ENCODE peak calls at places on chromosomes 7 and 10, in four cellular contexts. One of them, this sample, is unnamed.

GRCh38 chr7:156120552-156120951 is 308.3 kb upstream of the SHH start:
- DNase-seq in HCT116: no peak
- DNase-seq in adrenal gland: no peak
- DNase-seq in transverse colon: no peak
- DNase-seq in this sample: no peak

GRCh38 chr10:35335718-35336083 is 608 bp upstream of the CCNY start:
- DNase-seq in transverse colon: peak; percentile 20
- DNase-seq in adrenal gland: no peak
- DNase-seq in HCT116: no peak
- DNase-seq in this sample: no peak

GRCh38 chr7:45435846-45436245 is 138.3 kb upstream of the ADCY1 start:
- DNase-seq in HCT116: no peak
- DNase-seq in transverse colon: no peak
- DNase-seq in adrenal gland: no peak
- DNase-seq in this sample: no peak

GRCh38 chr7:2030475-2031456 is 202.0 kb downstream of the MAD1L1 start:
- DNase-seq in adrenal gland: no peak
- DNase-seq in HCT116: no peak
- DNase-seq in transverse colon: no peak
- DNase-seq in this sample: no peak

GRCh38 chr10:120423350-120424197 is 33.5 kb upstream of the PLPP4 start:
- DNase-seq in transverse colon: peak; percentile 38
- DNase-seq in adrenal gland: peak; percentile 21
- DNase-seq in HCT116: peak; percentile 42
- DNase-seq in this sample: peak; percentile 23

GRCh38 chr7:26365077-26365896 is 73.6 kb downstream of the SNX10 start:
- DNase-seq in transverse colon: peak; percentile 57
- DNase-seq in adrenal gland: peak; percentile 52
- DNase-seq in HCT116: peak; percentile 51
- DNase-seq in this sample: peak; percentile 67

GRCh38 chr10:49744924-49745605 is 17.1 kb downstream of the OGDHL start:
- DNase-seq in transverse colon: no peak
- DNase-seq in adrenal gland: no peak
- DNase-seq in HCT116: no peak
- DNase-seq in this sample: no peak

GRCh38 chr7:7018290-7018689 is 164.1 kb upstream of the C1GALT1 start:
- DNase-seq in adrenal gland: no peak
- DNase-seq in transverse colon: no peak
- DNase-seq in HCT116: no peak
- DNase-seq in this sample: no peak

GRCh38 chr7:106068538-106068961 is 43.6 kb downstream of the SYPL1 start:
- DNase-seq in transverse colon: no peak
- DNase-seq in HCT116: no peak
- DNase-seq in adrenal gland: no peak
- DNase-seq in this sample: no peak

GRCh38 chr7:90552521-90552920 is 43.6 kb upstream of the CDK14 start:
- DNase-seq in HCT116: no peak
- DNase-seq in transverse colon: no peak
- DNase-seq in adrenal gland: no peak
- DNase-seq in this sample: no peak

GRCh38 chr10:122052702-122053101 is 63.7 kb downstream of the TACC2 start:
- DNase-seq in transverse colon: no peak
- DNase-seq in adrenal gland: peak; percentile 86
- DNase-seq in HCT116: no peak
- DNase-seq in this sample: no peak

GRCh38 chr10:66322261-66322660 is 603.6 kb upstream of the LRRTM3 start:
- DNase-seq in transverse colon: no peak
- DNase-seq in adrenal gland: no peak
- DNase-seq in HCT116: no peak
- DNase-seq in this sample: no peak

GRCh38 chr10:43000651-43001426 is 76.0 kb upstream of the RET start:
- DNase-seq in HCT116: no peak
- DNase-seq in adrenal gland: no peak
- DNase-seq in transverse colon: no peak
- DNase-seq in this sample: no peak

GRCh38 chr10:104406715-104407517 is 53.3 kb downstream of the CFAP58 start:
- DNase-seq in adrenal gland: no peak
- DNase-seq in transverse colon: no peak
- DNase-seq in HCT116: peak; percentile 57
- DNase-seq in this sample: peak; percentile 8

GRCh38 chr10:110323503-110323902 is 18.8 kb upstream of the SMNDC1 start:
- DNase-seq in transverse colon: no peak
- DNase-seq in HCT116: no peak
- DNase-seq in adrenal gland: no peak
- DNase-seq in this sample: no peak

GRCh38 chr7:102866480-102866879 is 46.3 kb upstream of the LRRC17 start:
- DNase-seq in HCT116: no peak
- DNase-seq in adrenal gland: no peak
- DNase-seq in transverse colon: no peak
- DNase-seq in this sample: no peak

GRCh38 chr10:7267142-7267541 is 143.7 kb downstream of the SFMBT2 start:
- DNase-seq in transverse colon: no peak
- DNase-seq in adrenal gland: no peak
- DNase-seq in HCT116: no peak
- DNase-seq in this sample: no peak

GRCh38 chr7:151416135-151416740 is 6.4 kb upstream of the WDR86 start:
- DNase-seq in adrenal gland: no peak
- DNase-seq in HCT116: no peak
- DNase-seq in transverse colon: no peak
- DNase-seq in this sample: no peak

GRCh38 chr10:124265776-124266467 is 152.8 kb downstream of the OAT start:
- DNase-seq in transverse colon: no peak
- DNase-seq in adrenal gland: no peak
- DNase-seq in HCT116: no peak
- DNase-seq in this sample: no peak

GRCh38 chr10:25704622-25705021 is 229.4 kb upstream of the MYO3A start:
- DNase-seq in transverse colon: no peak
- DNase-seq in HCT116: no peak
- DNase-seq in adrenal gland: no peak
- DNase-seq in this sample: no peak

GRCh38 chr10:34834274-34834673 is 19.2 kb upstream of the PARD3 start:
- DNase-seq in adrenal gland: no peak
- DNase-seq in transverse colon: no peak
- DNase-seq in HCT116: no peak
- DNase-seq in this sample: peak; percentile 49

GRCh38 chr7:157805716-157806115 is 468.9 kb downstream of the DNAJB6 start:
- DNase-seq in adrenal gland: no peak
- DNase-seq in HCT116: no peak
- DNase-seq in transverse colon: no peak
- DNase-seq in this sample: no peak

GRCh38 chr10:96585726-96586418 is 940 bp downstream of the TM9SF3 start:
- DNase-seq in HCT116: no peak
- DNase-seq in adrenal gland: no peak
- DNase-seq in transverse colon: peak; percentile 78
- DNase-seq in this sample: peak; percentile 51

GRCh38 chr7:152865011-152865410 is 105.5 kb downstream of the ACTR3B start:
- DNase-seq in HCT116: no peak
- DNase-seq in adrenal gland: no peak
- DNase-seq in transverse colon: no peak
- DNase-seq in this sample: no peak

GRCh38 chr7:111012152-111012551 is 78.8 kb upstream of the LRRN3 start:
- DNase-seq in adrenal gland: no peak
- DNase-seq in HCT116: no peak
- DNase-seq in transverse colon: no peak
- DNase-seq in this sample: no peak

GRCh38 chr7:141362580-141363435 is 188.4 kb upstream of the AGK start:
- DNase-seq in adrenal gland: peak; percentile 19
- DNase-seq in transverse colon: no peak
- DNase-seq in HCT116: no peak
- DNase-seq in this sample: no peak

GRCh38 chr7:50610521-50611277 is 45.5 kb upstream of the DDC start:
- DNase-seq in HCT116: no peak
- DNase-seq in transverse colon: no peak
- DNase-seq in adrenal gland: no peak
- DNase-seq in this sample: no peak

GRCh38 chr10:119333146-119333792 is 125.9 kb downstream of the GRK5 start:
- DNase-seq in HCT116: no peak
- DNase-seq in adrenal gland: no peak
- DNase-seq in transverse colon: no peak
- DNase-seq in this sample: no peak

GRCh38 chr7:127850195-127850594 is 181.0 kb downstream of the LRRC4 start:
- DNase-seq in transverse colon: no peak
- DNase-seq in adrenal gland: no peak
- DNase-seq in HCT116: no peak
- DNase-seq in this sample: no peak

GRCh38 chr7:64951250-64951848 is 39.5 kb downstream of the ZNF117 start:
- DNase-seq in adrenal gland: no peak
- DNase-seq in HCT116: peak; percentile 16
- DNase-seq in transverse colon: no peak
- DNase-seq in this sample: no peak

GRCh38 chr7:28354601-28355062 is 57.7 kb upstream of the CREB5 start:
- DNase-seq in adrenal gland: no peak
- DNase-seq in transverse colon: no peak
- DNase-seq in HCT116: no peak
- DNase-seq in this sample: no peak

GRCh38 chr7:19916011-19916410 is 142.6 kb upstream of the TMEM196 start:
- DNase-seq in transverse colon: no peak
- DNase-seq in adrenal gland: no peak
- DNase-seq in HCT116: peak; percentile 29
- DNase-seq in this sample: no peak

GRCh38 chr10:132135398-132135872 is 51.3 kb upstream of the DPYSL4 start:
- DNase-seq in adrenal gland: no peak
- DNase-seq in HCT116: no peak
- DNase-seq in transverse colon: no peak
- DNase-seq in this sample: no peak

GRCh38 chr10:63464402-63465292 is 1.1 kb downstream of the JMJD1C start:
- DNase-seq in adrenal gland: no peak
- DNase-seq in HCT116: no peak
- DNase-seq in transverse colon: no peak
- DNase-seq in this sample: no peak

GRCh38 chr10:108597657-108598319 is 1325.5 kb downstream of the XPNPEP1 start:
- DNase-seq in transverse colon: no peak
- DNase-seq in adrenal gland: no peak
- DNase-seq in HCT116: no peak
- DNase-seq in this sample: no peak

GRCh38 chr7:30247546-30248386 is 36.6 kb upstream of the ZNRF2 start:
- DNase-seq in adrenal gland: no peak
- DNase-seq in HCT116: no peak
- DNase-seq in transverse colon: no peak
- DNase-seq in this sample: no peak

GRCh38 chr7:30249316-30249715 is 35.1 kb upstream of the ZNRF2 start:
- DNase-seq in transverse colon: no peak
- DNase-seq in HCT116: no peak
- DNase-seq in adrenal gland: no peak
- DNase-seq in this sample: no peak

GRCh38 chr7:30252885-30253795 is 31.3 kb upstream of the ZNRF2 start:
- DNase-seq in HCT116: no peak
- DNase-seq in transverse colon: peak; percentile 62
- DNase-seq in adrenal gland: peak; percentile 88
- DNase-seq in this sample: peak; percentile 60

GRCh38 chr7:30251708-30252329 is 32.6 kb upstream of the ZNRF2 start:
- DNase-seq in adrenal gland: no peak
- DNase-seq in transverse colon: no peak
- DNase-seq in HCT116: no peak
- DNase-seq in this sample: no peak

GRCh38 chr7:30249986-30250774 is 34.2 kb upstream of the ZNRF2 start:
- DNase-seq in transverse colon: no peak
- DNase-seq in HCT116: no peak
- DNase-seq in adrenal gland: no peak
- DNase-seq in this sample: no peak
- H3K27ac ChIP-seq in transverse colon: no peak overlapping the region
- H3K27ac ChIP-seq in HCT116: no peak overlapping the region
- H3K27ac ChIP-seq in adrenal gland: no peak overlapping the region
- H3K27ac ChIP-seq in this sample: no peak overlapping the region

DNA sequence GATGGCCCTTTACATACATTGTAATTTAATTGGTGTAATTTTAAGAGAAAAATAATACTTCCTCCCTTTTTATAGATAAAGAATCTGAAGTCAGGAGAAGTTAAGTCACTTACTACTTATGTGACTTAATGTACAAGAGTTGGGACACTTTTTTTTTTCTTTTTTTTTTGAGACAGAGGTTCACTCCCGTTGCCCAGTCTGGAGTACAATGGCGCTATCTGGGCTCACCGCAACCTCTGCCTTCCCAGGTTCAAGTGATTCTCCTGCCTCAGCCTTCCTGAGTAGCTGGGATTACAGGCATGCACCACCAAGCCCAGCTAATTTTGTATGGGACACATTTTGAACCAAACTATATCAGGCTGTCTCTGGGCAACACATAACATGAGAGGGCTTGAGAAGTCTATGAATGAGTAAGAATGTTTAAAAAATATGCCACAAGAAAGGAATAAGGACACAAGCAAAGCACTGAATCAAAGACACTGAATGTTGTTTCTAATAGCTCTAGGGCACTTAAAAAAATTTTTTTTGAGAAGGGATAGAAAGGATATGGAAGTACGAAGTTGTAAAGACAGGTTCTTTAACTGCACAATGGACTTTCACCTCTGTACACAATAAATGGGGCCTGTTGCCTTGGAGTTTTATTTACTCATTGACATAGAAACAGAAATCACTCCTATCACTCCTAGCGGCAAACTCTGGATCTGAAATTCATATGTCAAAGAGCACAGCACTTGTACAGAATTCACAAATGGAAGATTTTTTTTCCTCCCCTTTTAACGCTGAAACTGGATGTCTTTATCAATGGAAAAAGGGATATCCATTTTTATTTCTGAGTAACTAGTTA is 18.5 kb downstream of the NT5C3A start:
- DNase-seq in adrenal gland: no peak
- DNase-seq in HCT116: no peak
- DNase-seq in transverse colon: no peak
- DNase-seq in this sample: peak; percentile 10
- TF ChIP-seq POLR2A in adrenal gland: no peak
- TF ChIP-seq POLR2A in HCT116: no peak
- TF ChIP-seq POLR2A in transverse colon: no peak
- TF ChIP-seq POLR2A in this sample: no peak

DNA sequence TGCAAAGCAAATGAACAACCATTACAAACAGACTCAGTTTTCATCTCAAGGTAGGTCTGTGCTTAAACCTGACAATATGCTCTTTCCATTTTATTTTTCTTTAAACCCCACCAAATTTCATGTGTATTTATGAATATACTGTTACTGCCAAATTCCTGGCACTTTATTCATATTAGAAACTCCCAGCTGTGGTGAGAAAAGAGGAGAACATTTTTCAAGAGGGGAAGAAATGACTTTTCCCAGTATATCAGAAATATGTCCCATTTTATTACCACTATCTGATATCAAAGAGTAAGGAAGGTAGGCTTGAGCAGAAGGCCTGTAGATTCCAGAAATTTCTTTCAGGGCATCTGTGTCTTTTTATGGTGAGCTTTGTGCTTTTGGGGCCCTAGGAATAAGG is 189.6 kb downstream of the ADAM12 start:
- DNase-seq in HCT116: no peak
- DNase-seq in transverse colon: no peak
- DNase-seq in adrenal gland: no peak
- DNase-seq in this sample: no peak
- H3K27ac ChIP-seq in HCT116: no peak overlapping the region
- H3K27ac ChIP-seq in transverse colon: no peak overlapping the region
- H3K27ac ChIP-seq in adrenal gland: no peak overlapping the region
- H3K27ac ChIP-seq in this sample: no peak overlapping the region

DNA sequence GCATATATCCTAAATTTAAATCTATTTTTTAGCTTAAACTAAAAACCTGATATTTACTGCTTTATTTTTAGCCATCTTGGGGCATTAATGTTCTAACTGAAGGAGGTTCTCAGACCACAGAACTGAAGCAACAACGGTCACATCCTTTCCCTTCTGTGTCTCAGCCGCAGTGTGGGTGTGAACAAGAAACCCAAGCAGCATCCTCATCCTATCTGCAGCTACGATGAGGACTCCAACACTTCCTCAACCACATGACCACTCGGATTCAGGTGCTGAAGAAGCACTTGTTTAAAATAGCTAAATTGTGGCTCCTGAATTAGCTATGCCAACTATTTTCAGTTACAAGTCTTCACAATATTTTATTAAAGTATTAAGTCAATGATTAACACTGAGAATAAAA is 5.3 kb downstream of the ESYT2 start:
- DNase-seq in transverse colon: peak; percentile 39
- DNase-seq in adrenal gland: no peak
- DNase-seq in HCT116: no peak
- DNase-seq in this sample: no peak
- TF ChIP-seq POLR2A in transverse colon: no peak
- TF ChIP-seq POLR2A in adrenal gland: no peak
- TF ChIP-seq POLR2A in HCT116: no peak
- TF ChIP-seq POLR2A in this sample: no peak

This sample was measured in prostate gland.